ENCODE peak calls at places on chromosomes 11 and 22, in six cellular contexts. M is nephron progenitor cell, Y is breast epithelium, O is GM12878, S is astrocyte of the spinal cord, E is uterus. L is an unnamed sample.

GRCh38 chr22:19879651-19879995 is 24.9 kb upstream of the GNB1L start:
- DNase-seq in O (no peak), M (no peak), Y (no peak), E (peak; percentile 11), S (no peak), L (no peak)

GRCh38 chr22:17970205-17970708 is 54.1 kb downstream of the MICAL3 start:
- DNase-seq in S (peak; percentile 45), E (no peak), Y (no peak), O (no peak), M (no peak), L (no peak)

GRCh38 chr11:96222102-96222501 is 120.9 kb downstream of the MAML2 start:
- DNase-seq in E (no peak), O (no peak), Y (no peak), S (no peak), M (no peak), L (no peak)

GRCh38 chr22:38653741-38654140 is 2.5 kb downstream of the FAM227A start:
- DNase-seq in S (no peak), O (no peak), E (no peak), M (no peak), Y (no peak), L (no peak)

GRCh38 chr11:96376796-96377195 is 12.9 kb downstream of the CCDC82 start:
- DNase-seq in E (no peak), M (no peak), S (no peak), Y (no peak), O (no peak), L (no peak)

GRCh38 chr11:62842171-62842717 is 2.9 kb upstream of the WDR74 start:
- DNase-seq in S (no peak), E (peak; percentile 40), O (no peak), Y (peak; percentile 32), M (peak; percentile 50), L (no peak)

GRCh38 chr11:121439337-121439736 is 12.8 kb upstream of the SORL1 start:
- DNase-seq in M (no peak), E (no peak), S (no peak), O (no peak), Y (no peak), L (no peak)

GRCh38 chr11:12518606-12519385 is 141.4 kb downstream of the PARVA start:
- DNase-seq in O (no peak), E (no peak), S (no peak), Y (no peak), M (no peak), L (no peak)

GRCh38 chr11:79414644-79415317 is 26.0 kb downstream of the TENM4 start:
- DNase-seq in Y (no peak), E (peak; percentile 40), S (peak; percentile 84), O (no peak), M (no peak), L (no peak)

GRCh38 chr11:70556884-70557741 is 158.8 kb downstream of the CTTN start:
- DNase-seq in E (no peak), Y (no peak), S (peak; percentile 28), M (no peak), O (no peak), L (no peak)

GRCh38 chr11:123519055-123519796 is 89.2 kb downstream of the GRAMD1B start:
- DNase-seq in M (peak; percentile 27), O (no peak), E (no peak), S (peak; percentile 19), Y (no peak), L (no peak)

GRCh38 chr11:85472953-85473352 is 154.2 kb downstream of the DLG2 start:
- DNase-seq in O (no peak), S (no peak), E (no peak), Y (no peak), M (no peak), L (no peak)

GRCh38 chr22:29702025-29702930 is 17.5 kb upstream of the CABP7 start:
- DNase-seq in O (no peak), S (no peak), M (no peak), Y (no peak), E (no peak), L (peak; percentile 63)
- TF ChIP-seq CTCF in O (no peak), S (no peak), M (no peak), Y (no peak), E (no peak), L (peak; percentile 18)

GRCh38 chr11:36713715-36714114 is 115.7 kb upstream of the RAG2 start:
- DNase-seq in Y (no peak), E (no peak), S (no peak), M (no peak), O (no peak), L (no peak)

GRCh38 chr11:36711104-36711825 is 113.2 kb upstream of the RAG2 start:
- DNase-seq in M (no peak), Y (no peak), O (no peak), S (no peak), E (no peak), L (no peak)
- TF ChIP-seq CTCF in M (no peak), Y (no peak), O (peak; percentile 31), S (peak; percentile 6), E (no peak), L (peak; percentile 49)

DNA sequence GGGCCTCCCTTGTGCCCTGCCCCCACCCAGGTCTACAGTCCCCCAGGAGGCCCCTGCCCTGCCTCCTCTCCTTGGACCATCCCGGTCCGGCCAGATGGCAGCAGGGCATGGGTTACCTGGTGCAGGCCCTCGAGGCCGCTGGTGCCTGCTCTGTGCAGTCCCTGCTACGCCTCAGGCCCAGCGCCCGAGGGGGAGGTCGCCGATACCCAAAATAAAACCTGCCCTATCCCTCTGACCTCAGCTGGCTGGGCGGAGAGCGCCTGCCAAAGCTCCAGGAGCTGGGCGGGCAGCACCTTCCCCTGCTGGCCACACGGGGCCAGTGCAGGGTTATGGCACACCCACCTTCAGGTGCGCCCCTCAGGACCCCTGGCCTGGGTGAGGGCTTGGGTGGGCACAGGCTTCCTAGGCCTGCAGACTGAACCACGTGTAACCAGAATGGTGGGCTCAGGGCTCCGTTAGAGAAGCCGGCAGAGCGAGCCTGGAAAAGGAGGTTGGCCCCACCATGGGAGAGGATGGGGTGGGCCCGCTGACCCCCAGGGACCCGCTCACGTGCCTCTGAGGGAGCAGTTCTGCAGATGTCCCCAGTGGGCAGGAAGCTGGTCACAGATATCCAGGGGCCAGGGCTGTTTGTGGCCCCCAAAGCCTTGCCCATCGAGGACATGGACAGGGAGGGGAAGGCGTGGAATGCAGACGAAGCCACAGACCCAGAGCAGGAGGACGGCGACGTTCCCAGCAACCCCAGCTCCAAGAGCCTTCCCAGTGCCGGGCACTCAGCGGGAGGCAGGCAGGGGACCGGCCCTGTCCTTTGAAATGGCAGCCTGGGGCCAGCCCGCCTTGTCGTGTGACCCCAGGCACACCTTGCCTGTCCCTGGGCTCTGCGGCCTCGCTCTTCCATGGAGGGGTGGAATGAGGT is 1.7 kb upstream of the TNNT3 start:
- DNase-seq in M (no peak), O (no peak), E (peak; percentile 41), Y (no peak), S (no peak), L (no peak)
- TF ChIP-seq CTCF in M (peak; percentile 53), O (peak; percentile 39), E (peak; percentile 34), Y (peak; percentile 23), S (peak; percentile 43), L (peak; percentile 23)

DNA sequence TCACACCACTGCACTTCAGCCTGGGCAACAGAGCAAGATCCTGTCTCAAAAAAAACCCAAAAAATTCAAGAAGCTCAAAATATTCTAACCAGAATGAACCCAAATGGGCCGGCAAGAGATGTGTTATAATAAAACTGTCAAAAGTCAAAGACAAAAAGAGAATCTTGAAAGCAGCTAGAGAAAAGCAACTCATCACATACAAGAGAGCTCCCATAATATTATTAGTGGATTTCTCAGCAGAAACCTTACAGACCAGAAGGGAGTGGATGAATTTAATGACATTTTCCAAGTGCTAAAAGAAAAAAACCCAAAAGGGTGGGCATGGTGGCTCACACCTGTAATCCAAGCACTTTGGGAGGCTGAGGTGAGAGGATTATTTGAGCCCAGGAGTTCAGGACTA is 22.9 kb upstream of the HORMAD2 start:
- DNase-seq in M (no peak), O (no peak), E (no peak), Y (no peak), S (no peak), L (no peak)
- TF ChIP-seq CTCF in M (no peak), O (no peak), E (no peak), Y (no peak), S (no peak), L (no peak)

DNA sequence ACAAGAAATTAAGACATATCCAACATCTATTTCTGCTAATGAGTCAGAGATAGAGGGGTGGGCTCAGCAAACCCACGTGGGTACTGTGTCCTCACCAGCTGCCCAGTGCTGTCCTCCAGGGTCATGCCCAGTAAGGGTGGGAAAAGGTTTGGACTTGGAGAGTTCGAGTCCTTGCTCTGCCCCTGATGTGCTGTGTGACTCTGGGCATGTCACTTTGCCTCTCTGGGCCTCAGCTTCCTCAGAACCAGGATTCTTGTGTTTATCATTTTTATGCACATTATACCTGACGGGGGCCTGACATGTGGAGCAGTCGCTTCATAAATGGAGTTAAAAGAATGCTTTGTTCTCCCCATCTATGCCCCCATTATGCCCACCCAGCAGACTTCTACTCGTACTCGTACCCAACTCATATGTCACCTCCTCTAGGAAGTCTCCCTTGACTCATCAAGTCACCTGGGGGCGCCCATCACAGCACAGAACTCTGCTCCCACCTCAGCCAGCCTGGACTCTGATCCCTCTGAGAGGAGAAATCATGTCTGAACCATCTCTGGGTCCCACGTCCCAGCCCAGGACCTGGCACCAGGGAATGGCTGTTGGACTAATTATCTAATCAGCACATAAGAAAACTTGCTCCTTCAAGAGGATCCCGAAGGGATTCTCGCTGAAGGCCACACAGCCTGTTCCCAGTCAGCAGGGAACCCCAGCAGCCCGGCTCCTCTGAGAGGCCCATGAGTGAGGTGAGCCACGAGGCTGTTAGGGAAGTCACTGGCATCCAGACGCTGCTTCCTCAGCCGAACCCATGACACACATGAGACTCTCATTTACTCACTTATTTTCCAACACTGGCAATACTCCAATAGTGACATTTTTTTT is 38.7 kb upstream of the TSKU start:
- DNase-seq in S (no peak), O (no peak), E (no peak), M (no peak), Y (peak; percentile 31), L (no peak)
- TF ChIP-seq CTCF in S (no peak), O (no peak), E (no peak), M (no peak), Y (no peak), L (no peak)